ENCODE peak calls at places on chromosome 7, in five cellular contexts. Z is left ventricle myocardium inferior; R is mesenchymal stem cell; F is transverse colon; H is CD4-positive, alpha-beta T cell. Y is an unnamed sample.

GRCh38 chr7:93119191-93119905 is 1.6 kb upstream of the SAMD9 start:
- DNase-seq in Z (no peak), R (no peak), F (no peak), H (no peak), Y (no peak)

GRCh38 chr7:41885748-41886147 is 182.9 kb upstream of the INHBA start:
- DNase-seq in Z (no peak), R (peak; percentile 35), F (no peak), H (no peak), Y (no peak)

GRCh38 chr7:105156731-105157130 is 142.7 kb downstream of the KMT2E start:
- DNase-seq in Z (no peak), R (no peak), F (no peak), H (no peak), Y (no peak)

GRCh38 chr7:95817846-95818245 is 45.5 kb downstream of the DYNC1I1 start:
- DNase-seq in Z (no peak), R (no peak), F (no peak), H (no peak), Y (no peak)

GRCh38 chr7:156607332-156608175 is 33.0 kb upstream of the RNF32 start:
- DNase-seq in Z (no peak), R (no peak), F (no peak), H (no peak), Y (no peak)

GRCh38 chr7:1666779-1667565 is 3.1 kb upstream of the ELFN1 start:
- DNase-seq in Z (no peak), R (peak; percentile 20), F (no peak), H (no peak), Y (no peak)

GRCh38 chr7:38187794-38188472 is 9.9 kb downstream of the STARD3NL start:
- DNase-seq in Z (no peak), R (no peak), F (no peak), H (no peak), Y (no peak)

GRCh38 chr7:101104799-101105198 is 19.5 kb downstream of the TRIM56 start:
- DNase-seq in Z (no peak), R (no peak), F (no peak), H (no peak), Y (no peak)

GRCh38 chr7:122305475-122306319 is 1.1 kb upstream of the FEZF1 start:
- DNase-seq in Z (no peak), R (no peak), F (no peak), H (no peak), Y (peak; percentile 76)

GRCh38 chr7:135714534-135715009 is 13.4 kb downstream of the SLC13A4 start:
- DNase-seq in Z (no peak), R (peak; percentile 74), F (no peak), H (no peak), Y (no peak)

GRCh38 chr7:76206633-76207032 is 4.9 kb downstream of the SRRM3 start:
- DNase-seq in Z (no peak), R (no peak), F (no peak), H (no peak), Y (no peak)

GRCh38 chr7:142194201-142194600 is 63.7 kb downstream of the PRSS58 start:
- DNase-seq in Z (no peak), R (no peak), F (no peak), H (no peak), Y (no peak)

GRCh38 chr7:91565499-91566331 is 301.5 kb downstream of the FZD1 start:
- DNase-seq in Z (no peak), R (no peak), F (no peak), H (no peak), Y (no peak)

GRCh38 chr7:127766831-127767489 is 115.0 kb downstream of the SND1 start:
- DNase-seq in Z (no peak), R (peak; percentile 62), F (no peak), H (no peak), Y (no peak)

GRCh38 chr7:94041529-94041928 is 37.4 kb upstream of the BET1 start:
- DNase-seq in Z (no peak), R (peak; percentile 53), F (no peak), H (no peak), Y (no peak)

GRCh38 chr7:96311967-96312366 is 9.9 kb downstream of the SLC25A13 start:
- DNase-seq in Z (peak; percentile 37), R (peak; percentile 50), F (no peak), H (no peak), Y (no peak)

GRCh38 chr7:47581442-47581820 is 480 bp downstream of the TNS3 start:
- DNase-seq in Z (no peak), R (peak; percentile 34), F (peak; percentile 63), H (no peak), Y (no peak)

GRCh38 chr7:21898265-21898930 is 47.3 kb downstream of the CDCA7L start:
- DNase-seq in Z (no peak), R (no peak), F (no peak), H (peak; percentile 7), Y (no peak)

GRCh38 chr7:105778956-105779355 is 97.4 kb downstream of the ATXN7L1 start:
- DNase-seq in Z (no peak), R (no peak), F (no peak), H (no peak), Y (no peak)

GRCh38 chr7:140297192-140297591 is 101.1 kb downstream of the SLC37A3 start:
- DNase-seq in Z (no peak), R (no peak), F (no peak), H (no peak), Y (no peak)

GRCh38 chr7:151043959-151044358 is 4.4 kb upstream of the ASIC3 start:
- DNase-seq in Z (no peak), R (no peak), F (no peak), H (no peak), Y (no peak)

GRCh38 chr7:151038951-151039849 is 9.1 kb upstream of the ASIC3 start:
- DNase-seq in Z (peak; percentile 59), R (peak; percentile 99), F (peak; percentile 64), H (no peak), Y (peak; percentile 74)

GRCh38 chr7:151045262-151045661 is 3.1 kb upstream of the ASIC3 start:
- DNase-seq in Z (no peak), R (no peak), F (no peak), H (no peak), Y (no peak)

GRCh38 chr7:151039850-151040548 is 8.3 kb upstream of the ASIC3 start:
- DNase-seq in Z (no peak), R (no peak), F (no peak), H (no peak), Y (no peak)

GRCh38 chr7:151040616-151041375 is 7.5 kb upstream of the ASIC3 start:
- DNase-seq in Z (no peak), R (no peak), F (no peak), H (no peak), Y (no peak)
- H3K27me3 ChIP-seq in Z (no peaks in the 10 kb centered on the region), R (no peaks in the 10 kb centered on the region), F (no peaks in the 10 kb centered on the region), H (no peaks in the 10 kb centered on the region), Y (no peaks in the 10 kb centered on the region)

DNA sequence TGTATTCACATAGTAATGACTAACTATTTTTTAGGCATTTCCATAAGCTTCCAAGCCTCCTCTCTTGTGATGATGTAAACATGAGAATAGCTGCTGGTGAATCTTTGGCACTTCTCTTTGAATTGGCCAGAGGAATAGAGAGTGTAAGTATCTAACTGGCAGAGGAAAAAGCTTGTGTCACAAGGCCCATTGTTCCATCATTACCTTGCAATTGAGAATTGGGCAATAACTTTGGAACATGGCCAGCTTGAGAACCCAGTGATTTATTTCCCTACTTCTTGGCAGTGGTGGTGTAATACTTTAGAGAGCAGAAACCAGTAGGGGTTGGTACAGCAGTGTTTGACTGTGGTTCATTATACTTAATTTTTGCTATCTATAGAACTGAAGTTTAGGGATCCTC is 12.0 kb downstream of the IFRD1 start:
- DNase-seq in Z (no peak), R (peak; percentile 80), F (peak; percentile 34), H (no peak), Y (peak; percentile 87)
- H3K27ac ChIP-seq in Z (peak overlapping the region; percentile 64), R (no peak overlapping the region), F (peak overlapping the region; percentile 30), H (no peak overlapping the region), Y (no peak overlapping the region)

GRCh38 chr7:27217951-27218350 is 18.1 kb upstream of the HOXA13 start:
- DNase-seq in Z (no peak), R (no peak), F (no peak), H (no peak), Y (no peak)
- H3K27me3 ChIP-seq in Z (peaks cover 100% of the 10 kb centered on the region), R (peaks cover 73% of the 10 kb centered on the region), F (peaks cover 69% of the 10 kb centered on the region), H (peaks cover 87% of the 10 kb centered on the region), Y (peaks cover 41% of the 10 kb centered on the region)

GRCh38 chr7:131074585-131074984 is 253.1 kb upstream of the MKLN1 start:
- DNase-seq in Z (no peak), R (no peak), F (no peak), H (no peak), Y (no peak)

GRCh38 chr7:131071786-131072504 is 255.7 kb upstream of the MKLN1 start:
- DNase-seq in Z (no peak), R (peak; percentile 57), F (peak; percentile 27), H (no peak), Y (peak; percentile 97)

GRCh38 chr7:131075406-131075805 is 252.3 kb upstream of the MKLN1 start:
- DNase-seq in Z (no peak), R (no peak), F (no peak), H (no peak), Y (no peak)

GRCh38 chr7:131074043-131074442 is 253.6 kb upstream of the MKLN1 start:
- DNase-seq in Z (no peak), R (no peak), F (no peak), H (no peak), Y (no peak)

DNA sequence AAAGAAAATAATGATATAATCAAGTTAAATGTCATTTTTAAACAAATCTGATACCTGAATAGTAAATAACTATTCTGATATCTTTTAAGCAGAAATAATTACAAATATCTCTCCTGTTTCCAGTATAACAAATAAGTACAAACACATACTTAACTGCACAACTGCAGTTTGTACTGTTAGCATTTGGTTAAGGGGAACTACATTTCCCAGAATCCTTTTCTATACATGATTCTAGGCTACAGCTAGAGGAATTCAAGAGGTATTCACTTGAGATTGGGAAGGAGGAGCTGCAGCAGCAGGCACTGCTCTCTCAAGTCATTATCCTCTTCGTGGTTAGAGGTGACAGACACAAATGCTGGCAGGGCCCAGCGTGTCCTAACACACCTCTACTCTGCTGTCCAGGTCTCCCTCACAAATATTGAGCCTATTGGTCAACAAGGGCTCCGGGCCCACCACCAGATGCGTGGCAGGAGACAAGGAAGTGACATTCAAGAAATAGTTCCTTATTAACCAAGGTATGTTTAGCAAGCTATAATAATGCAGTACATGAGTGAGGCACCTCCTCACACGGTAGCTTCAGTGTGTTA is 255.1 kb upstream of the MKLN1 start:
- DNase-seq in Z (no peak), R (peak; percentile 32), F (no peak), H (no peak), Y (peak; percentile 85)
- H3K27ac ChIP-seq in Z (peak overlapping the region; percentile 75), R (no peak overlapping the region), F (peak overlapping the region; percentile 66), H (peak overlapping the region; percentile 5), Y (peak overlapping the region; percentile 78)

DNA sequence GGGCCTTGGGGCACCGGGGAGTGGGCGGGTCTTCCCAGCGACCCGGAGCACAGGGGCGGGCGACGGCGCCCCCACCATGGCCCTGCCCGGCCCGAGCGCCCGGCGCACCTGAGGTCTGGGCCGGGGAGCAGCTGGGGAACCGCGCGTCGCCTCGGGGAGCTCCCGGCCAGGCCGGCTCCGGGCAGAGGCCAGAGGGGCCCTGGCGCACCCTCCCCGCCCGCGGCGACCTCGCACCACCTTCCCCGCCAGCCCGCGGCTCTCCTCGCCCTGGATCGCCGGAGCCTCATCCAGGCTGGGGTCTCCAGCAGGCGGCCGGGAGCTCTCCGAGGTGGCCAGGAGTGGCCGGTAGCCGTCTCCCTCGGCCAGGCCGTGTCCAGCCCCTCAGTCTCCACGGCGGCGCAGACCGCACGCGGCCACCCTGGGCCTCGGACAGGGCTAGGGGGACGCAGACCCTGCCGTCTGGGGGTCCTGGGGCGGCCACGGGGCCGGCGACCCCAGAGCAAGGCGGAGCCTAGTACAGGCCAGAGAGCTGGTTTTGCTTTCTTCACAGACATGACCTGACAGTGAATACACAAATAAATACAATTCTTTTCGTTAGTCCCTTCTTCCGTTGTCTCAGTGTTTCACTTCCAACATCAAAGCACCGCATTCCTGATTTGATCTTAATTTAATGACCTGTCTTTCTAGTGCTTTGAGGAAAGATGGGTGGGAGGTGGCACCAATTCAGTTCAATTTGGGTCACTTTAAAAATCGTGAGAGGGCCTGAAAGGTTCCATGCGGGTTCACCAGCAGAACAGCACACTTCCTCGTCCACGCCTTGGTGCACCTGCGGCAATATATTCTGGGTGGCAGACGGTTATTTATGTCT is 357.0 kb downstream of the DNAJB6 start:
- DNase-seq in Z (no peak), R (no peak), F (no peak), H (no peak), Y (no peak)
- H3K27me3 ChIP-seq in Z (peaks cover 78% of the 10 kb centered on the region), R (peaks cover 45% of the 10 kb centered on the region), F (peaks cover 77% of the 10 kb centered on the region), H (peaks cover 54% of the 10 kb centered on the region), Y (peaks cover 76% of the 10 kb centered on the region)